ENCODE peak calls at places on chromosome 18, in eight cellular contexts. One of them, this sample, is unnamed.

GRCh38 chr18:10927980-10928605 is 221.3 kb downstream of the PIEZO2 start:
- DNase-seq in smooth muscle cell of the brain vasculature: no peak
- DNase-seq in HuH-7.5: no peak
- DNase-seq in NCI-H2171: no peak
- DNase-seq in NCI-H1436: no peak
- DNase-seq in M059J: no peak
- DNase-seq in activated CD4-positive, alpha-beta memory T cell treated with anti-CD3 and anti-CD28 coated beads for 36 hours: no peak
- DNase-seq in uterus: no peak
- DNase-seq in this sample: no peak

GRCh38 chr18:45951021-45951714 is 16.0 kb downstream of the EPG5 start:
- DNase-seq in smooth muscle cell of the brain vasculature: no peak
- DNase-seq in HuH-7.5: no peak
- DNase-seq in NCI-H2171: no peak
- DNase-seq in NCI-H1436: no peak
- DNase-seq in M059J: peak
- DNase-seq in activated CD4-positive, alpha-beta memory T cell treated with anti-CD3 and anti-CD28 coated beads for 36 hours: no peak
- DNase-seq in uterus: no peak
- DNase-seq in this sample: no peak

GRCh38 chr18:48825101-48825745 is 125.5 kb downstream of the SMAD7 start:
- DNase-seq in smooth muscle cell of the brain vasculature: no peak
- DNase-seq in HuH-7.5: no peak
- DNase-seq in NCI-H2171: no peak
- DNase-seq in NCI-H1436: no peak
- DNase-seq in M059J: peak
- DNase-seq in activated CD4-positive, alpha-beta memory T cell treated with anti-CD3 and anti-CD28 coated beads for 36 hours: no peak
- DNase-seq in uterus: peak
- DNase-seq in this sample: peak

GRCh38 chr18:46917808-46918600 is 602 bp downstream of the KATNAL2 start:
- DNase-seq in smooth muscle cell of the brain vasculature: no peak
- DNase-seq in HuH-7.5: no peak
- DNase-seq in NCI-H2171: peak
- DNase-seq in NCI-H1436: no peak
- DNase-seq in M059J: peak
- DNase-seq in activated CD4-positive, alpha-beta memory T cell treated with anti-CD3 and anti-CD28 coated beads for 36 hours: peak
- DNase-seq in uterus: peak
- DNase-seq in this sample: no peak

GRCh38 chr18:79439201-79440023 is 43.7 kb downstream of the NFATC1 start:
- DNase-seq in smooth muscle cell of the brain vasculature: no peak
- DNase-seq in HuH-7.5: no peak
- DNase-seq in NCI-H2171: no peak
- DNase-seq in NCI-H1436: no peak
- DNase-seq in M059J: peak
- DNase-seq in activated CD4-positive, alpha-beta memory T cell treated with anti-CD3 and anti-CD28 coated beads for 36 hours: peak
- DNase-seq in uterus: peak
- DNase-seq in this sample: no peak

GRCh38 chr18:75070235-75070624 is 138.7 kb downstream of the PTGR3 start:
- DNase-seq in smooth muscle cell of the brain vasculature: no peak
- DNase-seq in HuH-7.5: no peak
- DNase-seq in NCI-H2171: no peak
- DNase-seq in NCI-H1436: no peak
- DNase-seq in M059J: no peak
- DNase-seq in activated CD4-positive, alpha-beta memory T cell treated with anti-CD3 and anti-CD28 coated beads for 36 hours: no peak
- DNase-seq in uterus: no peak
- DNase-seq in this sample: peak

GRCh38 chr18:10543277-10543676 is 17.4 kb downstream of the NAPG start:
- DNase-seq in smooth muscle cell of the brain vasculature: no peak
- DNase-seq in HuH-7.5: no peak
- DNase-seq in NCI-H2171: no peak
- DNase-seq in NCI-H1436: no peak
- DNase-seq in M059J: no peak
- DNase-seq in activated CD4-positive, alpha-beta memory T cell treated with anti-CD3 and anti-CD28 coated beads for 36 hours: no peak
- DNase-seq in uterus: no peak
- DNase-seq in this sample: no peak

GRCh38 chr18:26002375-26002774 is 88.0 kb downstream of the SS18 start:
- DNase-seq in smooth muscle cell of the brain vasculature: no peak
- DNase-seq in HuH-7.5: no peak
- DNase-seq in NCI-H2171: no peak
- DNase-seq in NCI-H1436: no peak
- DNase-seq in M059J: no peak
- DNase-seq in activated CD4-positive, alpha-beta memory T cell treated with anti-CD3 and anti-CD28 coated beads for 36 hours: no peak
- DNase-seq in uterus: no peak
- DNase-seq in this sample: no peak

GRCh38 chr18:41461058-41461560 is 493.9 kb upstream of the PIK3C3 start:
- DNase-seq in smooth muscle cell of the brain vasculature: no peak
- DNase-seq in HuH-7.5: no peak
- DNase-seq in NCI-H2171: no peak
- DNase-seq in NCI-H1436: no peak
- DNase-seq in M059J: no peak
- DNase-seq in activated CD4-positive, alpha-beta memory T cell treated with anti-CD3 and anti-CD28 coated beads for 36 hours: no peak
- DNase-seq in uterus: no peak
- DNase-seq in this sample: no peak

GRCh38 chr18:44969214-44969842 is 288.6 kb downstream of the SETBP1 start:
- DNase-seq in smooth muscle cell of the brain vasculature: no peak
- DNase-seq in HuH-7.5: no peak
- DNase-seq in NCI-H2171: no peak
- DNase-seq in NCI-H1436: no peak
- DNase-seq in M059J: no peak
- DNase-seq in activated CD4-positive, alpha-beta memory T cell treated with anti-CD3 and anti-CD28 coated beads for 36 hours: no peak
- DNase-seq in uterus: no peak
- DNase-seq in this sample: no peak

GRCh38 chr18:35271656-35272055 is 18.4 kb downstream of the ZSCAN30 start:
- DNase-seq in smooth muscle cell of the brain vasculature: no peak
- DNase-seq in HuH-7.5: no peak
- DNase-seq in NCI-H2171: no peak
- DNase-seq in NCI-H1436: no peak
- DNase-seq in M059J: no peak
- DNase-seq in activated CD4-positive, alpha-beta memory T cell treated with anti-CD3 and anti-CD28 coated beads for 36 hours: no peak
- DNase-seq in uterus: no peak
- DNase-seq in this sample: no peak

GRCh38 chr18:32093523-32093922 is 1.8 kb downstream of the RNF138 start:
- DNase-seq in smooth muscle cell of the brain vasculature: no peak
- DNase-seq in HuH-7.5: no peak
- DNase-seq in NCI-H2171: no peak
- DNase-seq in NCI-H1436: peak
- DNase-seq in M059J: no peak
- DNase-seq in activated CD4-positive, alpha-beta memory T cell treated with anti-CD3 and anti-CD28 coated beads for 36 hours: peak
- DNase-seq in uterus: no peak
- DNase-seq in this sample: no peak

GRCh38 chr18:55768255-55768654 is 180.3 kb upstream of the TCF4 start:
- DNase-seq in smooth muscle cell of the brain vasculature: no peak
- DNase-seq in HuH-7.5: no peak
- DNase-seq in NCI-H2171: no peak
- DNase-seq in NCI-H1436: no peak
- DNase-seq in M059J: peak
- DNase-seq in activated CD4-positive, alpha-beta memory T cell treated with anti-CD3 and anti-CD28 coated beads for 36 hours: no peak
- DNase-seq in uterus: no peak
- DNase-seq in this sample: no peak

GRCh38 chr18:36829362-36830140 is 624 bp downstream of the KIAA1328 start:
- DNase-seq in smooth muscle cell of the brain vasculature: no peak
- DNase-seq in HuH-7.5: no peak
- DNase-seq in NCI-H2171: no peak
- DNase-seq in NCI-H1436: peak
- DNase-seq in M059J: peak
- DNase-seq in activated CD4-positive, alpha-beta memory T cell treated with anti-CD3 and anti-CD28 coated beads for 36 hours: no peak
- DNase-seq in uterus: no peak
- DNase-seq in this sample: no peak

GRCh38 chr18:74281639-74282358 is 10.0 kb downstream of the CYB5A start:
- DNase-seq in smooth muscle cell of the brain vasculature: no peak
- DNase-seq in HuH-7.5: peak
- DNase-seq in NCI-H2171: no peak
- DNase-seq in NCI-H1436: no peak
- DNase-seq in M059J: no peak
- DNase-seq in activated CD4-positive, alpha-beta memory T cell treated with anti-CD3 and anti-CD28 coated beads for 36 hours: no peak
- DNase-seq in uterus: no peak
- DNase-seq in this sample: no peak

GRCh38 chr18:55522011-55522410 is 66.0 kb downstream of the TCF4 start:
- DNase-seq in smooth muscle cell of the brain vasculature: no peak
- DNase-seq in HuH-7.5: no peak
- DNase-seq in NCI-H2171: no peak
- DNase-seq in NCI-H1436: no peak
- DNase-seq in M059J: no peak
- DNase-seq in activated CD4-positive, alpha-beta memory T cell treated with anti-CD3 and anti-CD28 coated beads for 36 hours: peak
- DNase-seq in uterus: no peak
- DNase-seq in this sample: no peak

GRCh38 chr18:43001821-43002220 is 113.7 kb downstream of the RIT2 start:
- DNase-seq in smooth muscle cell of the brain vasculature: no peak
- DNase-seq in HuH-7.5: no peak
- DNase-seq in NCI-H2171: no peak
- DNase-seq in NCI-H1436: no peak
- DNase-seq in M059J: peak
- DNase-seq in activated CD4-positive, alpha-beta memory T cell treated with anti-CD3 and anti-CD28 coated beads for 36 hours: no peak
- DNase-seq in uterus: no peak
- DNase-seq in this sample: no peak